ENCODE peak calls at places on chromosomes 2 and 18, in ten cellular contexts. N is CD4-positive, alpha-beta memory T cell; W is heart right ventricle; B is PC-3; T is SJSA1; P is Caco-2; R is HCT116; J is IMR-90; D is effector memory CD4-positive, alpha-beta T cell; X is suprapubic skin. K is an unnamed sample.

GRCh38 chr2:226303707-226304106 is 495.9 kb downstream of the IRS1 start:
- DNase-seq in N (no peak), W (no peak), B (no peak), T (no peak), P (no peak), R (no peak), J (no peak), D (no peak), X (no peak), K (no peak)

GRCh38 chr2:39050109-39050508 is 70.7 kb downstream of the SOS1 start:
- DNase-seq in N (no peak), W (no peak), B (peak; percentile 39), T (no peak), P (no peak), R (no peak), J (peak; percentile 48), D (no peak), X (no peak), K (no peak)

GRCh38 chr18:68555935-68556334 is 159.0 kb downstream of the TMX3 start:
- DNase-seq in N (no peak), W (no peak), B (peak; percentile 78), T (no peak), P (no peak), R (no peak), J (peak; percentile 35), D (no peak), X (no peak), K (no peak)

GRCh38 chr2:152861349-152861942 is 143.0 kb downstream of the ARL6IP6 start:
- DNase-seq in N (no peak), W (peak; percentile 11), B (peak; percentile 45), T (peak; percentile 8), P (no peak), R (peak; percentile 46), J (peak; percentile 12), D (no peak), X (no peak), K (peak; percentile 30)

GRCh38 chr2:18132697-18133096 is 254.2 kb downstream of the KCNS3 start:
- DNase-seq in N (no peak), W (no peak), B (peak; percentile 28), T (no peak), P (no peak), R (no peak), J (peak; percentile 7), D (no peak), X (no peak), K (no peak)

GRCh38 chr18:11654736-11655604 is 34.1 kb upstream of the GNAL start:
- DNase-seq in N (no peak), W (peak; percentile 45), B (peak; percentile 62), T (peak; percentile 33), P (no peak), R (peak; percentile 27), J (peak; percentile 4), D (no peak), X (no peak), K (peak; percentile 32)

GRCh38 chr18:75915941-75916640 is 488.6 kb upstream of the SMIM21 start:
- DNase-seq in N (no peak), W (no peak), B (no peak), T (no peak), P (no peak), R (no peak), J (no peak), D (no peak), X (no peak), K (no peak)

GRCh38 chr2:40844353-40845277 is 392.7 kb upstream of the SLC8A1 start:
- DNase-seq in N (no peak), W (no peak), B (peak; percentile 92), T (no peak), P (peak; percentile 41), R (no peak), J (no peak), D (no peak), X (no peak), K (no peak)

GRCh38 chr2:149185942-149186490 is 144.4 kb upstream of the LYPD6 start:
- DNase-seq in N (no peak), W (no peak), B (no peak), T (no peak), P (no peak), R (no peak), J (no peak), D (no peak), X (no peak), K (no peak)

GRCh38 chr2:16105178-16105663 is 164.9 kb downstream of the MYCN start:
- DNase-seq in N (no peak), W (no peak), B (no peak), T (no peak), P (no peak), R (no peak), J (no peak), D (no peak), X (no peak), K (no peak)
- H3K9me3 ChIP-seq in N (no peaks in the 10 kb centered on the region), W (no peaks in the 10 kb centered on the region), B (no peaks in the 10 kb centered on the region), T (no peaks in the 10 kb centered on the region), P (no peaks in the 10 kb centered on the region), R (no peaks in the 10 kb centered on the region), J (peaks cover 34% of the 10 kb centered on the region), D (no peaks in the 10 kb centered on the region), X (no peaks in the 10 kb centered on the region), K (peaks cover 3% of the 10 kb centered on the region)

DNA sequence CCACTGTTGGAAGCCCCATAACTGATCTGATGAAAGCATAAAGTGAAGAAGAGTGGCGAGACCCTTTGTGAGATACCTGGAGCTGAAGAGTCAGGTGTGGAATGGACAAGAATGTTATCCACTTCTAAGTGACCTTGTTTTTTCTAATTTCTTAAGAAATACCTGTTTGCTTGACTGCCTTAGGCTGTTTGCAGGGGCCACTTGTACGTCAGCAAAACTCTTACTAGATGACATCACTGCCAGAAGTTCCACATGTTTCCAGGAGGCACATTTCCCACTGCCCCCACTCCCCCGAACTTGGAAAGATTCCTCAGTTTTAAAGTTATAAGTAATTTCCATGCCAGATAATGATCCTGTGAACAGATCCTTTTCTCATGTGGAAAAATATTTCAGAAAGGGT is 8.0 kb downstream of the EPAS1 start:
- DNase-seq in N (no peak), W (no peak), B (no peak), T (no peak), P (no peak), R (no peak), J (no peak), D (no peak), X (peak; percentile 26), K (no peak)
- H3K4me1 ChIP-seq in N (peaks cover 37% of the 10 kb centered on the region), W (peaks cover 96% of the 10 kb centered on the region), B (peaks cover 71% of the 10 kb centered on the region), T (peaks cover 11% of the 10 kb centered on the region), P (peaks cover 74% of the 10 kb centered on the region), R (peaks cover 59% of the 10 kb centered on the region), J (peaks cover 26% of the 10 kb centered on the region), D (peaks cover 17% of the 10 kb centered on the region), X (peaks cover 71% of the 10 kb centered on the region), K (peaks cover 78% of the 10 kb centered on the region)

GRCh38 chr18:23270999-23271680 is 135.9 kb downstream of the CABLES1 start:
- DNase-seq in N (no peak), W (no peak), B (no peak), T (no peak), P (no peak), R (no peak), J (peak; percentile 18), D (no peak), X (no peak), K (peak; percentile 71)

GRCh38 chr18:23272498-23273232 is 137.4 kb downstream of the CABLES1 start:
- DNase-seq in N (no peak), W (no peak), B (no peak), T (no peak), P (no peak), R (no peak), J (no peak), D (no peak), X (no peak), K (no peak)

GRCh38 chr18:23267447-23267776 is 132.1 kb downstream of the CABLES1 start:
- DNase-seq in N (no peak), W (no peak), B (no peak), T (no peak), P (no peak), R (no peak), J (no peak), D (no peak), X (no peak), K (no peak)

GRCh38 chr18:23268641-23269040 is 133.4 kb downstream of the CABLES1 start:
- DNase-seq in N (no peak), W (no peak), B (no peak), T (no peak), P (no peak), R (no peak), J (no peak), D (no peak), X (no peak), K (peak; percentile 89)

GRCh38 chr18:23269931-23270330 is 134.6 kb downstream of the CABLES1 start:
- DNase-seq in N (no peak), W (no peak), B (no peak), T (no peak), P (no peak), R (no peak), J (no peak), D (no peak), X (no peak), K (no peak)
- H3K9me3 ChIP-seq in N (no peaks in the 10 kb centered on the region), W (no peaks in the 10 kb centered on the region), B (peaks cover 5% of the 10 kb centered on the region), T (no peaks in the 10 kb centered on the region), P (peaks cover 6% of the 10 kb centered on the region), R (no peaks in the 10 kb centered on the region), J (peaks cover 3% of the 10 kb centered on the region), D (no peaks in the 10 kb centered on the region), X (no peaks in the 10 kb centered on the region), K (no peaks in the 10 kb centered on the region)

GRCh38 chr2:27086722-27087446 is at the start of gene KHK:
- DNase-seq in N (no peak), W (peak; percentile 52), B (peak; percentile 44), T (no peak), P (peak; percentile 75), R (no peak), J (no peak), D (no peak), X (no peak), K (no peak)

GRCh38 chr2:27085062-27085669 is 1.4 kb upstream of the KHK start:
- DNase-seq in N (no peak), W (no peak), B (no peak), T (no peak), P (no peak), R (no peak), J (no peak), D (no peak), X (no peak), K (no peak)

GRCh38 chr2:27087823-27088410 is 1.3 kb downstream of the KHK start:
- DNase-seq in N (no peak), W (no peak), B (no peak), T (no peak), P (no peak), R (no peak), J (no peak), D (no peak), X (no peak), K (no peak)

GRCh38 chr2:27085670-27086089 is 892 bp upstream of the KHK start:
- DNase-seq in N (no peak), W (peak; percentile 77), B (peak; percentile 69), T (peak; percentile 66), P (peak; percentile 67), R (no peak), J (peak; percentile 45), D (no peak), X (peak; percentile 89), K (peak; percentile 78)

DNA sequence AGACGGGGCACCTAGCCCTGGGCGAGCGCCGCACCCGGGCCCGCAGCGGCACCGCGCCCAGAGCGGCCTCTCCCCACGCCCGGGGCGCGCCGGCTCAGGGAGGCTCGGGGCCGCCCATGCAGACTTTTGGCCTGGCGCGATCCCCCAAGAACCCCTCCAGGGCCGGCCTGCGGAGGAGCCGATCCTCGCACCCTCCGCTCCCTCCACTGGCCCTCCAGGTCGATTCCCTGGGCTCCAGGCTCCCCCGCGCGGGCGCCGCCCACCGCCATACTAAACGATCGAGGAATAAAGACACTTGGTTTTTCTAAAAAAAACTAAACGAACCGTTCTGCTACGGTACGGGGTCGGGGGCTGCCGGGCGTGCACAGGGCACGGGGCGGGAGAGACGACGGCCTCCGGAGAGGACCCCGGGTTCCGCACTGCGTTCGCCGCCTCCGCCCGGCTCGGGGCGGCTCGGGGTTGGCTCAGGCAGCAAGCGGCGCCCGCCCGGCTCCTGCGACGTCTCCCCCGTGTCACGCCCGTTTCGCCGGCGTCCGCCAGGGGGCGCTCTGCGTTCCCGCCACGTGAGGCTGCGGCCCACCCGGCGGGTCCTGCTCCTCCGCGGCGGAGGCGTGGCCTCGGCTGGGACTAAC is 366 bp upstream of the KHK start:
- DNase-seq in N (peak; percentile 93), W (peak; percentile 96), B (peak; percentile 96), T (peak; percentile 91), P (peak; percentile 94), R (peak; percentile 77), J (peak; percentile 86), D (peak; percentile 97), X (peak; percentile 95), K (peak; percentile 94)
- H3K4me1 ChIP-seq in N (peaks cover 32% of the 10 kb centered on the region), W (peaks cover 38% of the 10 kb centered on the region), B (peaks cover 19% of the 10 kb centered on the region), T (peaks cover 27% of the 10 kb centered on the region), P (peaks cover 7% of the 10 kb centered on the region), R (peaks cover 36% of the 10 kb centered on the region), J (peaks cover 8% of the 10 kb centered on the region), D (peaks cover 28% of the 10 kb centered on the region), X (peaks cover 46% of the 10 kb centered on the region), K (peaks cover 12% of the 10 kb centered on the region)